ENCODE peak calls at places on chromosomes 3 and 15, in ten cellular contexts. One of them, this sample, is unnamed. For H3K27me3, the result is how much of the 10 kb centered on the place peaks cover.

GRCh38 chr3:55639886-55640765 is 153.0 kb upstream of the WNT5A start:
- DNase-seq in mammary epithelial cell: peak
- DNase-seq in neural progenitor cell: no peak
- DNase-seq in GM23248: no peak
- DNase-seq in A673: no peak
- DNase-seq in PC-3: no peak
- DNase-seq in fibroblast of lung: no peak
- DNase-seq in astrocyte: no peak
- DNase-seq in PC-9: peak
- DNase-seq in DND-41: no peak
- DNase-seq in this sample: no peak

GRCh38 chr3:43855674-43856299 is 165.0 kb downstream of the ABHD5 start:
- DNase-seq in mammary epithelial cell: peak
- DNase-seq in neural progenitor cell: peak
- DNase-seq in GM23248: peak
- DNase-seq in A673: peak
- DNase-seq in PC-3: peak
- DNase-seq in fibroblast of lung: peak
- DNase-seq in astrocyte: no peak
- DNase-seq in PC-9: peak
- DNase-seq in DND-41: peak
- DNase-seq in this sample: peak

GRCh38 chr15:61659571-61660190 is 400.6 kb downstream of the VPS13C start:
- DNase-seq in mammary epithelial cell: no peak
- DNase-seq in neural progenitor cell: no peak
- DNase-seq in GM23248: peak
- DNase-seq in A673: no peak
- DNase-seq in PC-3: peak
- DNase-seq in fibroblast of lung: peak
- DNase-seq in astrocyte: no peak
- DNase-seq in PC-9: no peak
- DNase-seq in DND-41: no peak
- DNase-seq in this sample: no peak

GRCh38 chr3:124221286-124221821 is 229.4 kb upstream of the ROPN1 start:
- DNase-seq in mammary epithelial cell: peak
- DNase-seq in neural progenitor cell: no peak
- DNase-seq in GM23248: peak
- DNase-seq in A673: peak
- DNase-seq in PC-3: peak
- DNase-seq in fibroblast of lung: peak
- DNase-seq in astrocyte: peak
- DNase-seq in PC-9: no peak
- DNase-seq in DND-41: no peak
- DNase-seq in this sample: no peak

GRCh38 chr3:133475245-133476010 is 75.6 kb downstream of the BFSP2 start:
- DNase-seq in mammary epithelial cell: no peak
- DNase-seq in neural progenitor cell: no peak
- DNase-seq in GM23248: no peak
- DNase-seq in A673: no peak
- DNase-seq in PC-3: no peak
- DNase-seq in fibroblast of lung: no peak
- DNase-seq in astrocyte: no peak
- DNase-seq in PC-9: no peak
- DNase-seq in DND-41: no peak
- DNase-seq in this sample: peak

GRCh38 chr15:49678655-49679054 is 57.8 kb downstream of the DTWD1 start:
- DNase-seq in mammary epithelial cell: no peak
- DNase-seq in neural progenitor cell: no peak
- DNase-seq in GM23248: no peak
- DNase-seq in A673: no peak
- DNase-seq in PC-3: no peak
- DNase-seq in fibroblast of lung: no peak
- DNase-seq in astrocyte: no peak
- DNase-seq in PC-9: no peak
- DNase-seq in DND-41: no peak
- DNase-seq in this sample: no peak

GRCh38 chr3:98434412-98434811 is 28.6 kb upstream of the OR5K1 start:
- DNase-seq in mammary epithelial cell: no peak
- DNase-seq in neural progenitor cell: no peak
- DNase-seq in GM23248: no peak
- DNase-seq in A673: no peak
- DNase-seq in PC-3: no peak
- DNase-seq in fibroblast of lung: no peak
- DNase-seq in astrocyte: no peak
- DNase-seq in PC-9: no peak
- DNase-seq in DND-41: no peak
- DNase-seq in this sample: no peak

GRCh38 chr3:43856761-43857160 is 166.0 kb downstream of the ABHD5 start:
- DNase-seq in mammary epithelial cell: no peak
- DNase-seq in neural progenitor cell: no peak
- DNase-seq in GM23248: no peak
- DNase-seq in A673: no peak
- DNase-seq in PC-3: no peak
- DNase-seq in fibroblast of lung: no peak
- DNase-seq in astrocyte: no peak
- DNase-seq in PC-9: no peak
- DNase-seq in DND-41: no peak
- DNase-seq in this sample: no peak

DNA sequence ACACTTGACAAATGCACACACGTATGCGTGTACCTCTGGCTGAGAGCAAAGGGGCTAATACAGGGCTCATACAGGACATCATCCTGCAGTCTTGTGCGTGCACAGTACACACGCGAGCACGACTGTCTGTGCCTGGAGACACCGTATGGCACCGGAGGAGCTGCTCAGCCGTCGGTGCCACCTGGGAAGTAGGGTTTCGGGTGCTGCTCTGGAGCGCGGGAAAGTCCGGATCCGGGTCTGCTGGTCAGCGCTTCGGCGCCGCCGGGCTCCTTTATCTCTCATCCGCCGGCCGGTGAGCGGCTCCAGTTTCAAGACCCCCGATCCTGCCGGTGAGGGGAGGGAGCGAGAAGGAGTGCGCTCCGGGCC is 9.3 kb downstream of the FOXL2 start:
- DNase-seq in mammary epithelial cell: no peak
- DNase-seq in neural progenitor cell: peak
- DNase-seq in GM23248: no peak
- DNase-seq in A673: no peak
- DNase-seq in PC-3: no peak
- DNase-seq in fibroblast of lung: no peak
- DNase-seq in astrocyte: no peak
- DNase-seq in PC-9: no peak
- DNase-seq in DND-41: no peak
- DNase-seq in this sample: no peak
- TF ChIP-seq EZH2 in mammary epithelial cell: peak
- TF ChIP-seq EZH2 in neural progenitor cell: no peak
- TF ChIP-seq EZH2 in GM23248: peak
- TF ChIP-seq EZH2 in A673: no peak
- TF ChIP-seq EZH2 in PC-3: no peak
- TF ChIP-seq EZH2 in fibroblast of lung: peak
- TF ChIP-seq EZH2 in astrocyte: no peak
- TF ChIP-seq EZH2 in PC-9: no peak
- TF ChIP-seq EZH2 in DND-41: no peak
- TF ChIP-seq EZH2 in this sample: no peak

DNA sequence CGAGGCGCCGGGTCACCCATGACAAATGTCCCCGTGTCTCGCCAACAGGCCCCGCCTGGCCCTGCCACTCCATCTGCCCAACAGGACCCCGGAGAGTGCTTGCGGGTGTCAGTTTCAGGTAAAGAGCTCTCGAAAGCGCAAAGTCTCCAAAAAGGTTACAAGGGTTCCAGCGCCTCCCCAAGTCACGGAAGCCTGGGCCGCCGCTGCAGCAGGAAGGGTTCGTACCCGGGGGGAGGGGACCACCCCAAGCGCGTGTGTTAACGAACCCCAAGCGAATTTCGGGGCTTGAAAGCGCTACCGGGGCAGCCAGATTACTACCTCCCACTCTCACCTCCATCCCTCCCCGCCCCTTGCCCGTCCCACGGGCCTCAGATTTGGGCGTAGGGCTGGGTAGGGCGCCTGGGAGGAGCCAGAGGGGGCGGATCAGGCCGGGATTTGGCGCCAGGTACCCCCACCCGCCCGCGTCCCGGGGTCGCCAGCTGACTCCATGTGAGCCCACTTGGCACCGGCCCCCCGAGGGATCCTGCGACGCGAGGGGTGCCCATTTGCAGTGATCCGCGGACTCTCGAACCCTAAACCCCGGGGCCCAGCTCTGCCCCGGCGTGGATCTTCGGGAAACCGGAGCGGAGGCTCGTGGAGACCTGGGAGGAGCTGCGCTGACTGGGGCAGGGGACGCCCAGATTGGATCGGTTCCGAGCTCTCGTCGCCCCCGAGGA is 85.9 kb downstream of the NR2F2 start:
- DNase-seq in mammary epithelial cell: no peak
- DNase-seq in neural progenitor cell: peak
- DNase-seq in GM23248: no peak
- DNase-seq in A673: no peak
- DNase-seq in PC-3: no peak
- DNase-seq in fibroblast of lung: no peak
- DNase-seq in astrocyte: no peak
- DNase-seq in PC-9: no peak
- DNase-seq in DND-41: no peak
- DNase-seq in this sample: no peak
- H3K27me3 ChIP-seq in mammary epithelial cell: half or more
- H3K27me3 ChIP-seq in neural progenitor cell: half or more
- H3K27me3 ChIP-seq in GM23248: half or more
- H3K27me3 ChIP-seq in A673: under half
- H3K27me3 ChIP-seq in PC-3: half or more
- H3K27me3 ChIP-seq in fibroblast of lung: under half
- H3K27me3 ChIP-seq in astrocyte: half or more
- H3K27me3 ChIP-seq in PC-9: under half
- H3K27me3 ChIP-seq in DND-41: under half
- H3K27me3 ChIP-seq in this sample: half or more

GRCh38 chr3:72888546-72889309 is 882 bp downstream of the GXYLT2 start:
- DNase-seq in mammary epithelial cell: peak
- DNase-seq in neural progenitor cell: peak
- DNase-seq in GM23248: peak
- DNase-seq in A673: peak
- DNase-seq in PC-3: peak
- DNase-seq in fibroblast of lung: peak
- DNase-seq in astrocyte: peak
- DNase-seq in PC-9: no peak
- DNase-seq in DND-41: peak
- DNase-seq in this sample: no peak

GRCh38 chr3:72890166-72890925 is 2.5 kb downstream of the GXYLT2 start:
- DNase-seq in mammary epithelial cell: peak
- DNase-seq in neural progenitor cell: no peak
- DNase-seq in GM23248: no peak
- DNase-seq in A673: no peak
- DNase-seq in PC-3: no peak
- DNase-seq in fibroblast of lung: peak
- DNase-seq in astrocyte: no peak
- DNase-seq in PC-9: no peak
- DNase-seq in DND-41: no peak
- DNase-seq in this sample: no peak

GRCh38 chr3:72887723-72888545 is at the start of gene GXYLT2:
- DNase-seq in mammary epithelial cell: peak
- DNase-seq in neural progenitor cell: peak
- DNase-seq in GM23248: peak
- DNase-seq in A673: peak
- DNase-seq in PC-3: peak
- DNase-seq in fibroblast of lung: peak
- DNase-seq in astrocyte: peak
- DNase-seq in PC-9: no peak
- DNase-seq in DND-41: peak
- DNase-seq in this sample: peak

GRCh38 chr3:72891053-72891855 is 3.4 kb downstream of the GXYLT2 start:
- DNase-seq in mammary epithelial cell: peak
- DNase-seq in neural progenitor cell: peak
- DNase-seq in GM23248: peak
- DNase-seq in A673: peak
- DNase-seq in PC-3: peak
- DNase-seq in fibroblast of lung: peak
- DNase-seq in astrocyte: peak
- DNase-seq in PC-9: peak
- DNase-seq in DND-41: peak
- DNase-seq in this sample: peak

DNA sequence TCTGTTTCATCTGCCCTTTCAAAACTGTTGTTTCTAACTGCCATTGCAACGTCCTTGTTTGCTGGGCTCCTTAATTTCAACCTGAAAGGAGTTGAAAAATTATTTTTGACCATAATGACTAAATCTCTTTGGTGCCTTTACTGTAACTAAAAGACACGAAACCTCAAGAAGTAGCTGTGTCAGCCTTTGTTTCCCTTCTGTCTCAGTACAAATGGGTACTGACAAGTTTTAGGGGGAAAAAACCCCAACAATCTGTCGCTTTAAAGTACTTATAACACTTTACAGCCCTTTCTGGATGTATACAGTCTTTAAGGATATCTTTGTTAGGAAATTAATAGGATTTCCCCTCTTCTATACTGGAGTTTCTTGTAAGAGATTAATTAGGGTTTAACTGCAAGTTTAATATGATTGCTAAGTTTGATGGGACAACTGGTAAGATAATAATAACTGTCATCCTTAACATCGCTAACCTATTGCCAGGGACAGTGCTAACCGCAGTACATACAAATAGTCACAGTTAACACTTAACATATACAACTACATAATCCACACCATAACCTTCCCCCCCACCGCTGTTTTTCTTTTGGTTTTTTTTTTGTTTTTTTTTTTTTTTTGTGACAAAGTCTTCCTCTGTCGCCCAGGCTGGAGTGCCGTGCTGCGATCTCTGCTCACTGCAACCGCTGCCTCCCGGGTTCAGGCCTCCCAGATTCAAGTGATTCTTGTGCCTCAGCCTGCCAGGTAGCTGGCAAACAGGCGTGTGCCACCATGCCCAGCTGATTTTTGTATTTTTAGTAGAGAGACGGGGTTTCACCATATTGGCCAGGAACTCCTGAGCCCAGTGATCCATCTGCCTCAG is 1.7 kb downstream of the GXYLT2 start:
- DNase-seq in mammary epithelial cell: no peak
- DNase-seq in neural progenitor cell: no peak
- DNase-seq in GM23248: no peak
- DNase-seq in A673: no peak
- DNase-seq in PC-3: no peak
- DNase-seq in fibroblast of lung: no peak
- DNase-seq in astrocyte: no peak
- DNase-seq in PC-9: no peak
- DNase-seq in DND-41: peak
- DNase-seq in this sample: no peak
- H3K27ac ChIP-seq in mammary epithelial cell: peak
- H3K27ac ChIP-seq in neural progenitor cell: no peak
- H3K27ac ChIP-seq in GM23248: no peak
- H3K27ac ChIP-seq in A673: peak
- H3K27ac ChIP-seq in PC-3: no peak
- H3K27ac ChIP-seq in fibroblast of lung: no peak
- H3K27ac ChIP-seq in astrocyte: peak
- H3K27ac ChIP-seq in PC-9: no peak
- H3K27ac ChIP-seq in DND-41: peak
- H3K27ac ChIP-seq in this sample: peak

DNA sequence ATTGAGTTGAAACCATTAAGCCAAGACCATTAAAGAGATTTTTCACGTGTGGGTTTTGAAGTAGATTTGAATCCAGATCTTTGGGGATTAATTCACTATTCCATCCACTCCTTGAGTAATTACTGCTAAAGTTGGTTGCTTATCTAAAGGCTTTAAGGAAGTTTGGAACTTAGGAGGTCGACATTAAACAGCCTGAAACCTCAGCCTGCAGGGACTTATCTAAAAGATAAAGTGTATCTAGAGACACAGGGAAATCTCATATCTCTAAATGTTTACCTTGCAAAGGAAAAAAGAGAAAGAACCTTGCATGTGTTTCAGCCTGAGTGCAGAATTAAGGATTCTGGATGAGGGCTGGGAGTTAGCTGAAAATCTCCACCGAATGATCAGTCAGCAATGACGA is 158.6 kb downstream of the MEIS2 start:
- DNase-seq in mammary epithelial cell: no peak
- DNase-seq in neural progenitor cell: no peak
- DNase-seq in GM23248: no peak
- DNase-seq in A673: no peak
- DNase-seq in PC-3: no peak
- DNase-seq in fibroblast of lung: no peak
- DNase-seq in astrocyte: no peak
- DNase-seq in PC-9: no peak
- DNase-seq in DND-41: no peak
- DNase-seq in this sample: no peak
- TF ChIP-seq EZH2 in mammary epithelial cell: no peak
- TF ChIP-seq EZH2 in neural progenitor cell: no peak
- TF ChIP-seq EZH2 in GM23248: no peak
- TF ChIP-seq EZH2 in A673: no peak
- TF ChIP-seq EZH2 in PC-3: no peak
- TF ChIP-seq EZH2 in fibroblast of lung: no peak
- TF ChIP-seq EZH2 in astrocyte: no peak
- TF ChIP-seq EZH2 in PC-9: no peak
- TF ChIP-seq EZH2 in DND-41: no peak
- TF ChIP-seq EZH2 in this sample: no peak

This sample was measured in hepatocyte.